ENCODE peak calls at places on chromosomes 16 and 17, in four cellular contexts. One of them, this sample, is unnamed.

GRCh38 chr17:42639484-42640474 is 19.3 kb upstream of the TUBG2 start:
- DNase-seq in AG04449: no peak
- DNase-seq in A549: no peak
- DNase-seq in fibroblast of the conjunctiva: no peak
- DNase-seq in this sample: no peak

GRCh38 chr17:38403491-38403890 is 24.8 kb upstream of the ARHGAP23 start:
- DNase-seq in fibroblast of the conjunctiva: no peak
- DNase-seq in A549: peak
- DNase-seq in AG04449: no peak
- DNase-seq in this sample: peak

GRCh38 chr17:71184716-71185115 is 936.1 kb upstream of the SOX9 start:
- DNase-seq in fibroblast of the conjunctiva: no peak
- DNase-seq in AG04449: no peak
- DNase-seq in A549: no peak
- DNase-seq in this sample: no peak

GRCh38 chr17:83081561-83082201 is 2.3 kb downstream of the METRNL start:
- DNase-seq in A549: no peak
- DNase-seq in AG04449: no peak
- DNase-seq in fibroblast of the conjunctiva: peak
- DNase-seq in this sample: no peak

GRCh38 chr17:78128616-78129384 is at the start of gene TMC6:
- DNase-seq in fibroblast of the conjunctiva: no peak
- DNase-seq in AG04449: no peak
- DNase-seq in A549: peak
- DNase-seq in this sample: peak

GRCh38 chr17:41835800-41836549 is at the start of gene NT5C3B:
- DNase-seq in fibroblast of the conjunctiva: no peak
- DNase-seq in A549: peak
- DNase-seq in AG04449: no peak
- DNase-seq in this sample: no peak

GRCh38 chr17:12118617-12119016 is 97.9 kb downstream of the MAP2K4 start:
- DNase-seq in AG04449: no peak
- DNase-seq in A549: no peak
- DNase-seq in fibroblast of the conjunctiva: no peak
- DNase-seq in this sample: no peak

GRCh38 chr16:11401161-11402050 is 56.1 kb downstream of the RMI2 start:
- DNase-seq in A549: no peak
- DNase-seq in fibroblast of the conjunctiva: no peak
- DNase-seq in AG04449: no peak
- DNase-seq in this sample: no peak

GRCh38 chr17:49616546-49617205 is 41.0 kb downstream of the NXPH3 start:
- DNase-seq in fibroblast of the conjunctiva: peak
- DNase-seq in AG04449: no peak
- DNase-seq in A549: no peak
- DNase-seq in this sample: no peak

GRCh38 chr17:19330271-19330670 is 32.3 kb downstream of the B9D1 start:
- DNase-seq in AG04449: no peak
- DNase-seq in fibroblast of the conjunctiva: no peak
- DNase-seq in A549: no peak
- DNase-seq in this sample: no peak

GRCh38 chr17:63927464-63928171 is 4.5 kb downstream of the CD79B start:
- DNase-seq in fibroblast of the conjunctiva: no peak
- DNase-seq in AG04449: no peak
- DNase-seq in A549: no peak
- DNase-seq in this sample: no peak

GRCh38 chr17:12998461-12998860 is 19.4 kb downstream of the ELAC2 start:
- DNase-seq in AG04449: no peak
- DNase-seq in A549: no peak
- DNase-seq in fibroblast of the conjunctiva: no peak
- DNase-seq in this sample: no peak

GRCh38 chr16:57091990-57092785 is at the start of gene CPNE2:
- DNase-seq in A549: peak
- DNase-seq in AG04449: no peak
- DNase-seq in fibroblast of the conjunctiva: no peak
- DNase-seq in this sample: peak

GRCh38 chr17:31374083-31374447 is 17.4 kb upstream of the RAB11FIP4 start:
- DNase-seq in AG04449: no peak
- DNase-seq in A549: no peak
- DNase-seq in fibroblast of the conjunctiva: no peak
- DNase-seq in this sample: no peak

GRCh38 chr17:47205419-47205963 is 3.7 kb upstream of the MYL4 start:
- DNase-seq in A549: no peak
- DNase-seq in fibroblast of the conjunctiva: no peak
- DNase-seq in AG04449: peak
- DNase-seq in this sample: no peak

GRCh38 chr17:37826497-37827115 is 81.7 kb upstream of the HNF1B start:
- DNase-seq in A549: no peak
- DNase-seq in fibroblast of the conjunctiva: no peak
- DNase-seq in AG04449: no peak
- DNase-seq in this sample: no peak

GRCh38 chr17:77404812-77405581 is 264.2 kb downstream of the SEC14L1 start:
- DNase-seq in A549: no peak
- DNase-seq in AG04449: peak
- DNase-seq in fibroblast of the conjunctiva: no peak
- DNase-seq in this sample: no peak

GRCh38 chr16:73191111-73192046 is 143.5 kb upstream of the ZFHX3 start:
- DNase-seq in A549: no peak
- DNase-seq in AG04449: no peak
- DNase-seq in fibroblast of the conjunctiva: no peak
- DNase-seq in this sample: no peak

GRCh38 chr17:63798572-63799113 is 24.7 kb downstream of the DDX42 start:
- DNase-seq in fibroblast of the conjunctiva: peak
- DNase-seq in A549: no peak
- DNase-seq in AG04449: no peak
- DNase-seq in this sample: no peak

GRCh38 chr16:67170168-67170947 is at the start of gene NOL3:
- DNase-seq in AG04449: no peak
- DNase-seq in fibroblast of the conjunctiva: peak
- DNase-seq in A549: peak
- DNase-seq in this sample: peak

GRCh38 chr17:44159519-44160210 is 10.8 kb upstream of the ASB16 start:
- DNase-seq in A549: no peak
- DNase-seq in fibroblast of the conjunctiva: no peak
- DNase-seq in AG04449: no peak
- DNase-seq in this sample: no peak

GRCh38 chr16:65700599-65700998 is 578.7 kb upstream of the CDH11 start:
- DNase-seq in fibroblast of the conjunctiva: no peak
- DNase-seq in A549: no peak
- DNase-seq in AG04449: no peak
- DNase-seq in this sample: no peak

GRCh38 chr17:1779571-1780074 is 17.8 kb downstream of the SERPINF1 start:
- DNase-seq in AG04449: peak
- DNase-seq in A549: no peak
- DNase-seq in fibroblast of the conjunctiva: peak
- DNase-seq in this sample: no peak

GRCh38 chr17:17784599-17785264 is 52.1 kb downstream of the SREBF1 start:
- DNase-seq in AG04449: no peak
- DNase-seq in fibroblast of the conjunctiva: no peak
- DNase-seq in A549: peak
- DNase-seq in this sample: peak

GRCh38 chr16:4660454-4661007 is 32.8 kb upstream of the NUDT16L1 start:
- DNase-seq in fibroblast of the conjunctiva: no peak
- DNase-seq in AG04449: no peak
- DNase-seq in A549: no peak
- DNase-seq in this sample: peak

GRCh38 chr17:60525624-60526514 is at the start of gene APPBP2:
- DNase-seq in fibroblast of the conjunctiva: peak
- DNase-seq in A549: peak
- DNase-seq in AG04449: no peak
- DNase-seq in this sample: peak

GRCh38 chr17:31499771-31500554 is 108.5 kb downstream of the RAB11FIP4 start:
- DNase-seq in fibroblast of the conjunctiva: no peak
- DNase-seq in AG04449: no peak
- DNase-seq in A549: no peak
- DNase-seq in this sample: no peak

GRCh38 chr16:86892509-86892908 is 314.2 kb downstream of the FOXL1 start:
- DNase-seq in AG04449: no peak
- DNase-seq in A549: no peak
- DNase-seq in fibroblast of the conjunctiva: no peak
- DNase-seq in this sample: no peak

GRCh38 chr16:72926671-72927070 is 121.3 kb downstream of the ZFHX3 start:
- DNase-seq in fibroblast of the conjunctiva: no peak
- DNase-seq in AG04449: no peak
- DNase-seq in A549: no peak
- DNase-seq in this sample: no peak

This sample was measured in COR-L47.